ENCODE peak calls at places on chromosomes 16 and 17, in eight cellular contexts. One of them, this sample, is unnamed.

GRCh38 chr17:58310511-58311428 is 17.8 kb downstream of the TSPOAP1 start:
- DNase-seq in adrenal gland: no peak
- DNase-seq in A549: no peak
- DNase-seq in heart left ventricle: no peak
- DNase-seq in suprapubic skin: no peak
- DNase-seq in esophagus squamous epithelium: no peak
- DNase-seq in testis: peak
- DNase-seq in Peyer's patch: no peak
- DNase-seq in this sample: no peak

GRCh38 chr17:12282056-12282455 is 261.4 kb downstream of the MAP2K4 start:
- DNase-seq in Peyer's patch: no peak
- DNase-seq in adrenal gland: no peak
- DNase-seq in heart left ventricle: no peak
- DNase-seq in esophagus squamous epithelium: no peak
- DNase-seq in testis: no peak
- DNase-seq in A549: peak
- DNase-seq in suprapubic skin: no peak
- DNase-seq in this sample: no peak

GRCh38 chr16:3087243-3087791 is 11.8 kb downstream of the ZSCAN10 start:
- DNase-seq in adrenal gland: peak
- DNase-seq in testis: no peak
- DNase-seq in Peyer's patch: no peak
- DNase-seq in esophagus squamous epithelium: no peak
- DNase-seq in heart left ventricle: peak
- DNase-seq in A549: peak
- DNase-seq in suprapubic skin: peak
- DNase-seq in this sample: no peak

GRCh38 chr16:19857593-19857992 is 27.1 kb downstream of the GPRC5B start:
- DNase-seq in adrenal gland: no peak
- DNase-seq in heart left ventricle: no peak
- DNase-seq in esophagus squamous epithelium: no peak
- DNase-seq in A549: no peak
- DNase-seq in Peyer's patch: no peak
- DNase-seq in testis: no peak
- DNase-seq in suprapubic skin: no peak
- DNase-seq in this sample: no peak

GRCh38 chr17:16106161-16106891 is 106.7 kb downstream of the TTC19 start:
- DNase-seq in heart left ventricle: no peak
- DNase-seq in A549: no peak
- DNase-seq in testis: peak
- DNase-seq in adrenal gland: no peak
- DNase-seq in Peyer's patch: no peak
- DNase-seq in suprapubic skin: no peak
- DNase-seq in esophagus squamous epithelium: no peak
- DNase-seq in this sample: no peak

GRCh38 chr17:81457917-81458555 is 54.6 kb downstream of the ACTG1 start:
- DNase-seq in Peyer's patch: no peak
- DNase-seq in A549: no peak
- DNase-seq in heart left ventricle: no peak
- DNase-seq in esophagus squamous epithelium: no peak
- DNase-seq in testis: no peak
- DNase-seq in adrenal gland: no peak
- DNase-seq in suprapubic skin: no peak
- DNase-seq in this sample: no peak

GRCh38 chr17:7558544-7559306 is at the start of gene TNFSF13:
- DNase-seq in Peyer's patch: peak
- DNase-seq in adrenal gland: peak
- DNase-seq in A549: no peak
- DNase-seq in esophagus squamous epithelium: no peak
- DNase-seq in heart left ventricle: no peak
- DNase-seq in testis: peak
- DNase-seq in suprapubic skin: no peak
- DNase-seq in this sample: peak

GRCh38 chr17:32485261-32485955 is 1.4 kb upstream of the CDK5R1 start:
- DNase-seq in A549: no peak
- DNase-seq in Peyer's patch: no peak
- DNase-seq in testis: no peak
- DNase-seq in adrenal gland: no peak
- DNase-seq in esophagus squamous epithelium: no peak
- DNase-seq in suprapubic skin: no peak
- DNase-seq in heart left ventricle: no peak
- DNase-seq in this sample: no peak

GRCh38 chr16:66471696-66472393 is 44.8 kb downstream of the BEAN1 start:
- DNase-seq in heart left ventricle: no peak
- DNase-seq in A549: no peak
- DNase-seq in Peyer's patch: no peak
- DNase-seq in adrenal gland: no peak
- DNase-seq in testis: no peak
- DNase-seq in suprapubic skin: peak
- DNase-seq in esophagus squamous epithelium: no peak
- DNase-seq in this sample: no peak

GRCh38 chr17:49227436-49228261 is 2.9 kb downstream of the PHOSPHO1 start:
- DNase-seq in adrenal gland: peak
- DNase-seq in A549: peak
- DNase-seq in heart left ventricle: peak
- DNase-seq in testis: peak
- DNase-seq in esophagus squamous epithelium: no peak
- DNase-seq in suprapubic skin: peak
- DNase-seq in Peyer's patch: peak
- DNase-seq in this sample: peak

GRCh38 chr17:50148226-50149098 is 2.0 kb downstream of the PPP1R9B start:
- DNase-seq in suprapubic skin: no peak
- DNase-seq in testis: peak
- DNase-seq in esophagus squamous epithelium: peak
- DNase-seq in adrenal gland: no peak
- DNase-seq in heart left ventricle: peak
- DNase-seq in Peyer's patch: peak
- DNase-seq in A549: peak
- DNase-seq in this sample: peak

GRCh38 chr16:50588276-50588675 is 40.1 kb downstream of the NKD1 start:
- DNase-seq in Peyer's patch: no peak
- DNase-seq in adrenal gland: no peak
- DNase-seq in suprapubic skin: no peak
- DNase-seq in testis: no peak
- DNase-seq in A549: no peak
- DNase-seq in esophagus squamous epithelium: no peak
- DNase-seq in heart left ventricle: no peak
- DNase-seq in this sample: no peak

GRCh38 chr16:81583893-81584705 is 139.5 kb downstream of the CMIP start:
- DNase-seq in suprapubic skin: no peak
- DNase-seq in A549: peak
- DNase-seq in testis: no peak
- DNase-seq in Peyer's patch: no peak
- DNase-seq in esophagus squamous epithelium: no peak
- DNase-seq in adrenal gland: peak
- DNase-seq in heart left ventricle: no peak
- DNase-seq in this sample: no peak

GRCh38 chr16:80122155-80122554 is 418.6 kb upstream of the DYNLRB2 start:
- DNase-seq in A549: no peak
- DNase-seq in Peyer's patch: no peak
- DNase-seq in adrenal gland: peak
- DNase-seq in suprapubic skin: peak
- DNase-seq in testis: peak
- DNase-seq in heart left ventricle: peak
- DNase-seq in esophagus squamous epithelium: no peak
- DNase-seq in this sample: peak

GRCh38 chr16:67719778-67720144 is 645 bp upstream of the GFOD2 start:
- DNase-seq in adrenal gland: peak
- DNase-seq in testis: peak
- DNase-seq in esophagus squamous epithelium: no peak
- DNase-seq in suprapubic skin: no peak
- DNase-seq in A549: peak
- DNase-seq in Peyer's patch: peak
- DNase-seq in heart left ventricle: peak
- DNase-seq in this sample: peak

DNA sequence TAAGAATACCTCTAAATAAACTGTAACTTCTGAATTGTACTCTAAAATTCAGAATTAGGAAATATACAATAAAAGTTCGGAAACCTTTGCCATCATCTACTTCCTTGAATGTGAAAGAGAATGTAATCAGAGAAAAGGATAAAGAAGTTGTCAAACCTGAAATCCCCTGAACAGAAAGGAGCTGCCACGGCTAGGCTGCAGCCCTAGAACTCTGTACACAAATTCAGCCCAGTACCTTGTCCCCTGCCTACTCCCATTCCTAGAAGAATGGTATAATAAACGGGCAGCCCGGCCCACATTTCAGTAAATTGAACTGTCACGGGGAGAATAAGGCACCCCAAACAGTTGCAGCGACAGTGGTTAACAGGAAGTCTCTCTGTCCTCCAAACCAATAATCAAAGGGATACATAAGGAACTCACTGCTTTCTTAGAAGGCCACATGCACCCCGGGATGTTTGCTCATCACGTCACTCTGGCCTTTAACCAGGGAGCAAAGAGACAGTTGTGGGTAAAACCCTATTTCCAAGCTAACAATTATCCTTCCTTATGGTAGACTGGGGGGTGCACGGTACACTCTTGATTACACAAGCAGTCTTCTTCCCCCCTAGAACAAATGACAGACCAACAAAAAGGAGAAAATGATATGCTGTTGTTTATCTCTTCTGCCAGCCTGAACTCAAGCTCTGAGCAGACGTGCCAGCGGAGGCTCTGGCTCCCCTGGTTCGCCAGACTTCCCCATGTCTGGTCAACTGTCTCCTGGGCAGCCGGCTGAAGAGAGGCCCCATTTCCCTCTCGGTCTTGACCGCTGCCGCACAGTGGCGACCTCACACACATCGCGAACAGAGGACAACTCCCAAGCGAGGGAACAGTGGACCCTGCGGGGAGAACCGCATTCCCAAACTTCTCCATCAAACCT is 24.5 kb upstream of the RFFL start:
- DNase-seq in testis: peak
- DNase-seq in esophagus squamous epithelium: no peak
- DNase-seq in adrenal gland: peak
- DNase-seq in heart left ventricle: peak
- DNase-seq in Peyer's patch: peak
- DNase-seq in A549: peak
- DNase-seq in suprapubic skin: peak
- DNase-seq in this sample: peak
- TF ChIP-seq POLR2A in testis: no peak
- TF ChIP-seq POLR2A in esophagus squamous epithelium: no peak
- TF ChIP-seq POLR2A in adrenal gland: no peak
- TF ChIP-seq POLR2A in heart left ventricle: no peak
- TF ChIP-seq POLR2A in Peyer's patch: peak
- TF ChIP-seq POLR2A in A549: peak
- TF ChIP-seq POLR2A in suprapubic skin: no peak
- TF ChIP-seq POLR2A in this sample: peak

GRCh38 chr17:4725646-4726300 is 5.5 kb upstream of the MED11 start:
- DNase-seq in testis: no peak
- DNase-seq in esophagus squamous epithelium: no peak
- DNase-seq in Peyer's patch: no peak
- DNase-seq in adrenal gland: no peak
- DNase-seq in heart left ventricle: no peak
- DNase-seq in A549: no peak
- DNase-seq in suprapubic skin: no peak
- DNase-seq in this sample: no peak

GRCh38 chr17:4728124-4728523 is 3.1 kb upstream of the MED11 start:
- DNase-seq in A549: peak
- DNase-seq in Peyer's patch: no peak
- DNase-seq in esophagus squamous epithelium: no peak
- DNase-seq in heart left ventricle: no peak
- DNase-seq in testis: no peak
- DNase-seq in adrenal gland: peak
- DNase-seq in suprapubic skin: no peak
- DNase-seq in this sample: peak

GRCh38 chr17:4722678-4723240 is 8.5 kb upstream of the MED11 start:
- DNase-seq in heart left ventricle: no peak
- DNase-seq in esophagus squamous epithelium: no peak
- DNase-seq in Peyer's patch: no peak
- DNase-seq in adrenal gland: no peak
- DNase-seq in testis: no peak
- DNase-seq in A549: no peak
- DNase-seq in suprapubic skin: no peak
- DNase-seq in this sample: no peak

GRCh38 chr17:4721203-4722135 is 9.8 kb upstream of the MED11 start:
- DNase-seq in esophagus squamous epithelium: no peak
- DNase-seq in suprapubic skin: no peak
- DNase-seq in heart left ventricle: no peak
- DNase-seq in A549: peak
- DNase-seq in Peyer's patch: peak
- DNase-seq in adrenal gland: peak
- DNase-seq in testis: peak
- DNase-seq in this sample: peak

DNA sequence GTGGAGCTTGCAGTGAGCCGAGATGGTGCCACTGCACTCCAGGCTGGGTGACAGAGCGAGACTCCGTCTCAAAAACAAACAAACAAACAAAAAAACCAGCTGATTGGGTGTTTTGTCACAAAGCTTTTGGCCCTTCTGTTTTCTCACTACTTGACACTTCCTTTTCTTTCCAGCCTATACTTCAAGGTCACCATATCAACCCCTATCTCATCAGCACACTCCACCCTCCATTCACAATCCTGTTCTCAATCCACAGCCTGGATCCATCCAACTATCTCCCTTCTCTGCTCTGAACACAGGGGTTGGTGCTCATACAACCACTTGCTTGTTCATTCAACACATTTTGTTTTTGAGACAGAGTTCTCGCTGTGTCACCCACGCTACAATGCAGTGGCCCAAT is 6.6 kb upstream of the MED11 start:
- DNase-seq in esophagus squamous epithelium: no peak
- DNase-seq in heart left ventricle: no peak
- DNase-seq in Peyer's patch: no peak
- DNase-seq in A549: no peak
- DNase-seq in suprapubic skin: no peak
- DNase-seq in adrenal gland: no peak
- DNase-seq in testis: no peak
- DNase-seq in this sample: no peak
- H3K27ac ChIP-seq in esophagus squamous epithelium: no peak
- H3K27ac ChIP-seq in heart left ventricle: no peak
- H3K27ac ChIP-seq in Peyer's patch: no peak
- H3K27ac ChIP-seq in A549: no peak
- H3K27ac ChIP-seq in suprapubic skin: no peak
- H3K27ac ChIP-seq in adrenal gland: no peak
- H3K27ac ChIP-seq in testis: no peak
- H3K27ac ChIP-seq in this sample: no peak

GRCh38 chr16:4474192-4474961 is at the start of gene NMRAL1:
- DNase-seq in suprapubic skin: peak
- DNase-seq in heart left ventricle: peak
- DNase-seq in testis: peak
- DNase-seq in adrenal gland: peak
- DNase-seq in Peyer's patch: peak
- DNase-seq in A549: peak
- DNase-seq in esophagus squamous epithelium: peak
- DNase-seq in this sample: peak
- TF ChIP-seq POLR2A in suprapubic skin: no peak
- TF ChIP-seq POLR2A in heart left ventricle: no peak
- TF ChIP-seq POLR2A in testis: no peak
- TF ChIP-seq POLR2A in adrenal gland: no peak
- TF ChIP-seq POLR2A in Peyer's patch: peak
- TF ChIP-seq POLR2A in A549: peak
- TF ChIP-seq POLR2A in esophagus squamous epithelium: no peak
- TF ChIP-seq POLR2A in this sample: peak

DNA sequence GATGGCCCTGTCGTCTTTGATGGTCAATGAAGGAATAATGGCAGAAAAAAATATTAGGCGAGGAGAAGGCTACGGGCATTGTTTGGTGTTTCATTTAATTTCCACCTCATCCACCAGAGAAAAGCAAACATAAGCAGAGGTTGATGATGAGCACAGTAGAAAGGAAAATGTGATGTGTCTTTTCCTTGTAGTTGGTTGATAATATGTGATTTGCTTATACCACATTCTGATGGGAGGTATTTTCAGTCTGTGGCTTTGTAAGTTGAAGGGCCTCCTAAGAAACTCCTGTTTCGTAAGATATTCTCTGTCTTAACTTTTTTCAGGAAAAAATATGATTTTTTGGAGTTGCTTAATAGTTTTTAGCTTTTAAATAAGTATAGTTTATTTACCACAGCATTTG is 215.7 kb downstream of the PRKCA start:
- DNase-seq in Peyer's patch: no peak
- DNase-seq in adrenal gland: no peak
- DNase-seq in esophagus squamous epithelium: no peak
- DNase-seq in A549: no peak
- DNase-seq in testis: no peak
- DNase-seq in suprapubic skin: no peak
- DNase-seq in heart left ventricle: no peak
- DNase-seq in this sample: no peak
- H3K27ac ChIP-seq in Peyer's patch: no peak
- H3K27ac ChIP-seq in adrenal gland: no peak
- H3K27ac ChIP-seq in esophagus squamous epithelium: no peak
- H3K27ac ChIP-seq in A549: no peak
- H3K27ac ChIP-seq in testis: no peak
- H3K27ac ChIP-seq in suprapubic skin: no peak
- H3K27ac ChIP-seq in heart left ventricle: no peak
- H3K27ac ChIP-seq in this sample: no peak

This sample was measured in body of pancreas.